ENCODE peak calls at places on chromosomes 2 and 18, in nine cellular contexts. One of them, this sample, is unnamed.

GRCh38 chr2:44016282-44016681 is 20.5 kb upstream of the LRPPRC start:
- DNase-seq in activated effector memory CD4-positive, alpha-beta T cell treated with Interleukin-2 at 50 U/mL for 16 hours: no peak
- DNase-seq in T-helper 1 cell: peak; percentile 8
- DNase-seq in GOT3: no peak
- DNase-seq in activated T-cell treated with anti-CD3 and anti-CD28 coated beads for 1 hour: peak; percentile 2
- DNase-seq in DMS79: no peak
- DNase-seq in psoas muscle: no peak
- DNase-seq in prostate gland: no peak
- DNase-seq in H54: peak; percentile 16
- DNase-seq in this sample: peak; percentile 53

GRCh38 chr2:128311216-128311754 is 7.4 kb downstream of the HS6ST1 start:
- DNase-seq in psoas muscle: peak; percentile 12
- DNase-seq in prostate gland: peak; percentile 3
- DNase-seq in T-helper 1 cell: no peak
- DNase-seq in GOT3: no peak
- DNase-seq in activated effector memory CD4-positive, alpha-beta T cell treated with Interleukin-2 at 50 U/mL for 16 hours: no peak
- DNase-seq in DMS79: no peak
- DNase-seq in H54: no peak
- DNase-seq in activated T-cell treated with anti-CD3 and anti-CD28 coated beads for 1 hour: no peak
- DNase-seq in this sample: no peak

GRCh38 chr18:8368490-8369217 is 240.6 kb upstream of the RAB12 start:
- DNase-seq in T-helper 1 cell: no peak
- DNase-seq in H54: no peak
- DNase-seq in prostate gland: no peak
- DNase-seq in DMS79: no peak
- DNase-seq in activated T-cell treated with anti-CD3 and anti-CD28 coated beads for 1 hour: no peak
- DNase-seq in activated effector memory CD4-positive, alpha-beta T cell treated with Interleukin-2 at 50 U/mL for 16 hours: no peak
- DNase-seq in GOT3: no peak
- DNase-seq in psoas muscle: no peak
- DNase-seq in this sample: peak; percentile 14

GRCh38 chr2:193331701-193332100 is 1137.0 kb upstream of the TMEFF2 start:
- DNase-seq in prostate gland: no peak
- DNase-seq in activated effector memory CD4-positive, alpha-beta T cell treated with Interleukin-2 at 50 U/mL for 16 hours: no peak
- DNase-seq in psoas muscle: no peak
- DNase-seq in H54: no peak
- DNase-seq in GOT3: no peak
- DNase-seq in activated T-cell treated with anti-CD3 and anti-CD28 coated beads for 1 hour: no peak
- DNase-seq in T-helper 1 cell: no peak
- DNase-seq in DMS79: no peak
- DNase-seq in this sample: peak; percentile 21

GRCh38 chr2:105802587-105802986 is 57.9 kb downstream of the NCK2 start:
- DNase-seq in GOT3: no peak
- DNase-seq in activated T-cell treated with anti-CD3 and anti-CD28 coated beads for 1 hour: peak; percentile 40
- DNase-seq in psoas muscle: no peak
- DNase-seq in activated effector memory CD4-positive, alpha-beta T cell treated with Interleukin-2 at 50 U/mL for 16 hours: peak; percentile 34
- DNase-seq in DMS79: no peak
- DNase-seq in H54: no peak
- DNase-seq in T-helper 1 cell: peak; percentile 79
- DNase-seq in prostate gland: no peak
- DNase-seq in this sample: no peak

GRCh38 chr18:62001396-62001795 is 108.6 kb upstream of the RNF152 start:
- DNase-seq in activated effector memory CD4-positive, alpha-beta T cell treated with Interleukin-2 at 50 U/mL for 16 hours: no peak
- DNase-seq in GOT3: no peak
- DNase-seq in DMS79: no peak
- DNase-seq in T-helper 1 cell: no peak
- DNase-seq in prostate gland: no peak
- DNase-seq in H54: no peak
- DNase-seq in psoas muscle: no peak
- DNase-seq in activated T-cell treated with anti-CD3 and anti-CD28 coated beads for 1 hour: no peak
- DNase-seq in this sample: no peak

GRCh38 chr2:168378960-168379669 is 77.0 kb upstream of the CERS6 start:
- DNase-seq in GOT3: no peak
- DNase-seq in activated effector memory CD4-positive, alpha-beta T cell treated with Interleukin-2 at 50 U/mL for 16 hours: no peak
- DNase-seq in activated T-cell treated with anti-CD3 and anti-CD28 coated beads for 1 hour: no peak
- DNase-seq in DMS79: no peak
- DNase-seq in T-helper 1 cell: peak; percentile 37
- DNase-seq in psoas muscle: no peak
- DNase-seq in prostate gland: no peak
- DNase-seq in H54: no peak
- DNase-seq in this sample: no peak

GRCh38 chr2:157830696-157831570 is 45.2 kb downstream of the ACVR1 start:
- DNase-seq in prostate gland: peak; percentile 48
- DNase-seq in psoas muscle: no peak
- DNase-seq in GOT3: no peak
- DNase-seq in DMS79: no peak
- DNase-seq in activated T-cell treated with anti-CD3 and anti-CD28 coated beads for 1 hour: no peak
- DNase-seq in activated effector memory CD4-positive, alpha-beta T cell treated with Interleukin-2 at 50 U/mL for 16 hours: no peak
- DNase-seq in H54: peak; percentile 40
- DNase-seq in T-helper 1 cell: no peak
- DNase-seq in this sample: peak; percentile 89

GRCh38 chr2:65199194-65199593 is 28.4 kb upstream of the ACTR2 start:
- DNase-seq in psoas muscle: no peak
- DNase-seq in T-helper 1 cell: no peak
- DNase-seq in activated T-cell treated with anti-CD3 and anti-CD28 coated beads for 1 hour: no peak
- DNase-seq in activated effector memory CD4-positive, alpha-beta T cell treated with Interleukin-2 at 50 U/mL for 16 hours: no peak
- DNase-seq in H54: no peak
- DNase-seq in DMS79: no peak
- DNase-seq in prostate gland: no peak
- DNase-seq in GOT3: no peak
- DNase-seq in this sample: no peak

GRCh38 chr2:7819316-7819715 is 862.5 kb upstream of the ID2 start:
- DNase-seq in activated effector memory CD4-positive, alpha-beta T cell treated with Interleukin-2 at 50 U/mL for 16 hours: no peak
- DNase-seq in T-helper 1 cell: no peak
- DNase-seq in prostate gland: no peak
- DNase-seq in psoas muscle: no peak
- DNase-seq in DMS79: no peak
- DNase-seq in GOT3: no peak
- DNase-seq in activated T-cell treated with anti-CD3 and anti-CD28 coated beads for 1 hour: no peak
- DNase-seq in H54: no peak
- DNase-seq in this sample: no peak

GRCh38 chr2:106078091-106078490 is 116.0 kb downstream of the UXS1 start:
- DNase-seq in T-helper 1 cell: no peak
- DNase-seq in prostate gland: no peak
- DNase-seq in activated effector memory CD4-positive, alpha-beta T cell treated with Interleukin-2 at 50 U/mL for 16 hours: no peak
- DNase-seq in psoas muscle: no peak
- DNase-seq in H54: no peak
- DNase-seq in activated T-cell treated with anti-CD3 and anti-CD28 coated beads for 1 hour: no peak
- DNase-seq in DMS79: no peak
- DNase-seq in GOT3: no peak
- DNase-seq in this sample: no peak